ENCODE peak calls at places on chromosomes 7 and 10, in six cellular contexts. One of them, this sample, is unnamed.

GRCh38 chr10:122192142-122192541 is 79.0 kb upstream of the BTBD16 start:
- DNase-seq in putamen: peak
- DNase-seq in T1000: no peak
- DNase-seq in HTR-8/SVneo: no peak
- DNase-seq in BE2C: no peak
- DNase-seq in PC-9: no peak
- DNase-seq in this sample: peak

GRCh38 chr10:3825244-3825643 is 40.2 kb upstream of the KLF6 start:
- DNase-seq in T1000: peak
- DNase-seq in HTR-8/SVneo: peak
- DNase-seq in PC-9: peak
- DNase-seq in putamen: no peak
- DNase-seq in BE2C: no peak
- DNase-seq in this sample: no peak

GRCh38 chr7:101496017-101496416 is 133.1 kb downstream of the MYL10 start:
- DNase-seq in HTR-8/SVneo: no peak
- DNase-seq in putamen: no peak
- DNase-seq in BE2C: no peak
- DNase-seq in PC-9: no peak
- DNase-seq in T1000: no peak
- DNase-seq in this sample: no peak

GRCh38 chr7:23254051-23254681 is 7.6 kb downstream of the GPNMB start:
- DNase-seq in BE2C: no peak
- DNase-seq in putamen: no peak
- DNase-seq in PC-9: no peak
- DNase-seq in T1000: peak
- DNase-seq in HTR-8/SVneo: no peak
- DNase-seq in this sample: no peak

GRCh38 chr10:22848509-22848908 is 79.3 kb upstream of the ARMC3 start:
- DNase-seq in PC-9: no peak
- DNase-seq in HTR-8/SVneo: no peak
- DNase-seq in BE2C: no peak
- DNase-seq in T1000: no peak
- DNase-seq in putamen: no peak
- DNase-seq in this sample: no peak

GRCh38 chr7:15508258-15508657 is 53.6 kb downstream of the AGMO start:
- DNase-seq in BE2C: no peak
- DNase-seq in putamen: peak
- DNase-seq in HTR-8/SVneo: no peak
- DNase-seq in T1000: no peak
- DNase-seq in PC-9: no peak
- DNase-seq in this sample: no peak

GRCh38 chr10:58241346-58241745 is 26.3 kb downstream of the IPMK start:
- DNase-seq in HTR-8/SVneo: no peak
- DNase-seq in T1000: no peak
- DNase-seq in putamen: no peak
- DNase-seq in PC-9: no peak
- DNase-seq in BE2C: no peak
- DNase-seq in this sample: no peak

GRCh38 chr10:103859161-103860141 is 4.1 kb upstream of the SH3PXD2A start:
- DNase-seq in T1000: peak
- DNase-seq in HTR-8/SVneo: peak
- DNase-seq in BE2C: peak
- DNase-seq in putamen: peak
- DNase-seq in PC-9: peak
- DNase-seq in this sample: peak

GRCh38 chr7:129831424-129832058 is 121.2 kb downstream of the UBE2H start:
- DNase-seq in T1000: peak
- DNase-seq in HTR-8/SVneo: peak
- DNase-seq in putamen: no peak
- DNase-seq in BE2C: no peak
- DNase-seq in PC-9: peak
- DNase-seq in this sample: no peak

GRCh38 chr7:100213672-100214071 is 6.1 kb upstream of the PVRIG start:
- DNase-seq in PC-9: no peak
- DNase-seq in BE2C: no peak
- DNase-seq in T1000: no peak
- DNase-seq in putamen: no peak
- DNase-seq in HTR-8/SVneo: no peak
- DNase-seq in this sample: no peak

GRCh38 chr10:53843691-53844362 is 957.2 kb downstream of the PCDH15 start:
- DNase-seq in BE2C: no peak
- DNase-seq in PC-9: peak
- DNase-seq in putamen: peak
- DNase-seq in T1000: no peak
- DNase-seq in HTR-8/SVneo: no peak
- DNase-seq in this sample: peak

GRCh38 chr7:138917771-138918170 is 63.4 kb downstream of the KIAA1549 start:
- DNase-seq in PC-9: no peak
- DNase-seq in BE2C: no peak
- DNase-seq in T1000: no peak
- DNase-seq in putamen: no peak
- DNase-seq in HTR-8/SVneo: no peak
- DNase-seq in this sample: no peak

GRCh38 chr10:48502791-48503190 is 102.1 kb downstream of the ARHGAP22 start:
- DNase-seq in HTR-8/SVneo: no peak
- DNase-seq in BE2C: no peak
- DNase-seq in putamen: no peak
- DNase-seq in PC-9: no peak
- DNase-seq in T1000: no peak
- DNase-seq in this sample: no peak

GRCh38 chr7:149886018-149886416 is 12.2 kb downstream of the ATP6V0E2 start:
- DNase-seq in putamen: no peak
- DNase-seq in HTR-8/SVneo: no peak
- DNase-seq in T1000: no peak
- DNase-seq in BE2C: no peak
- DNase-seq in PC-9: no peak
- DNase-seq in this sample: no peak

GRCh38 chr10:67935223-67935622 is 50.8 kb downstream of the SIRT1 start:
- DNase-seq in PC-9: no peak
- DNase-seq in putamen: no peak
- DNase-seq in T1000: no peak
- DNase-seq in BE2C: no peak
- DNase-seq in HTR-8/SVneo: no peak
- DNase-seq in this sample: no peak

GRCh38 chr10:63264852-63265617 is 131.9 kb downstream of the NRBF2 start:
- DNase-seq in T1000: no peak
- DNase-seq in PC-9: peak
- DNase-seq in HTR-8/SVneo: peak
- DNase-seq in putamen: no peak
- DNase-seq in BE2C: peak
- DNase-seq in this sample: peak

GRCh38 chr10:101397140-101397539 is 43.2 kb downstream of the BTRC start:
- DNase-seq in putamen: no peak
- DNase-seq in HTR-8/SVneo: no peak
- DNase-seq in BE2C: peak
- DNase-seq in PC-9: no peak
- DNase-seq in T1000: no peak
- DNase-seq in this sample: peak

GRCh38 chr7:50646069-50646468 is 80.9 kb upstream of the DDC start:
- DNase-seq in BE2C: no peak
- DNase-seq in putamen: no peak
- DNase-seq in HTR-8/SVneo: no peak
- DNase-seq in PC-9: no peak
- DNase-seq in T1000: no peak
- DNase-seq in this sample: no peak

GRCh38 chr7:77327067-77327931 is 88.8 kb downstream of the GSAP start:
- DNase-seq in HTR-8/SVneo: no peak
- DNase-seq in PC-9: peak
- DNase-seq in BE2C: peak
- DNase-seq in putamen: no peak
- DNase-seq in T1000: peak
- DNase-seq in this sample: no peak

GRCh38 chr7:54879776-54880175 is 120.8 kb upstream of the SEC61G start:
- DNase-seq in putamen: no peak
- DNase-seq in HTR-8/SVneo: no peak
- DNase-seq in PC-9: no peak
- DNase-seq in BE2C: no peak
- DNase-seq in T1000: no peak
- DNase-seq in this sample: no peak

GRCh38 chr7:115749924-115750323 is 280.6 kb downstream of the TFEC start:
- DNase-seq in BE2C: no peak
- DNase-seq in HTR-8/SVneo: no peak
- DNase-seq in putamen: no peak
- DNase-seq in T1000: no peak
- DNase-seq in PC-9: no peak
- DNase-seq in this sample: no peak

GRCh38 chr7:102272075-102272916 is 14.4 kb upstream of the SH2B2 start:
- DNase-seq in HTR-8/SVneo: peak
- DNase-seq in PC-9: peak
- DNase-seq in BE2C: peak
- DNase-seq in T1000: peak
- DNase-seq in putamen: peak
- DNase-seq in this sample: peak

GRCh38 chr7:140982508-140982907 is 32.2 kb downstream of the MRPS33 start:
- DNase-seq in HTR-8/SVneo: no peak
- DNase-seq in putamen: no peak
- DNase-seq in BE2C: no peak
- DNase-seq in T1000: no peak
- DNase-seq in PC-9: no peak
- DNase-seq in this sample: no peak

GRCh38 chr7:157558061-157558460 is 221.3 kb downstream of the DNAJB6 start:
- DNase-seq in putamen: no peak
- DNase-seq in HTR-8/SVneo: no peak
- DNase-seq in PC-9: no peak
- DNase-seq in BE2C: no peak
- DNase-seq in T1000: no peak
- DNase-seq in this sample: no peak

GRCh38 chr7:136009488-136010079 is 32.4 kb upstream of the MTPN start:
- DNase-seq in putamen: peak
- DNase-seq in HTR-8/SVneo: peak
- DNase-seq in T1000: no peak
- DNase-seq in BE2C: peak
- DNase-seq in PC-9: no peak
- DNase-seq in this sample: peak

GRCh38 chr10:11476035-11476434 is 135.4 kb downstream of the USP6NL start:
- DNase-seq in T1000: no peak
- DNase-seq in BE2C: no peak
- DNase-seq in HTR-8/SVneo: no peak
- DNase-seq in PC-9: no peak
- DNase-seq in putamen: no peak
- DNase-seq in this sample: no peak

GRCh38 chr10:103295391-103296044 is 18.6 kb downstream of the INA start:
- DNase-seq in putamen: no peak
- DNase-seq in T1000: no peak
- DNase-seq in HTR-8/SVneo: no peak
- DNase-seq in PC-9: no peak
- DNase-seq in BE2C: no peak
- DNase-seq in this sample: no peak

GRCh38 chr7:81407094-81407493 is 362.8 kb downstream of the HGF start:
- DNase-seq in BE2C: no peak
- DNase-seq in putamen: no peak
- DNase-seq in HTR-8/SVneo: no peak
- DNase-seq in T1000: no peak
- DNase-seq in PC-9: no peak
- DNase-seq in this sample: no peak

GRCh38 chr10:77873558-77874380 is 52.8 kb downstream of the DLG5 start:
- DNase-seq in HTR-8/SVneo: peak
- DNase-seq in BE2C: no peak
- DNase-seq in PC-9: peak
- DNase-seq in putamen: no peak
- DNase-seq in T1000: peak
- DNase-seq in this sample: no peak

GRCh38 chr7:37671871-37672270 is 11.7 kb upstream of the GPR141 start:
- DNase-seq in HTR-8/SVneo: no peak
- DNase-seq in putamen: no peak
- DNase-seq in T1000: no peak
- DNase-seq in BE2C: no peak
- DNase-seq in PC-9: no peak
- DNase-seq in this sample: no peak

This sample was measured in SK-N-DZ.